ENCODE peak calls at places on chromosomes 4 and X, in eight cellular contexts. G is posterior cingulate gyrus; X is stimulated activated CD4-positive, alpha-beta T cell treated with anti-CD3 and anti-CD28 coated beads, Interleukin-2, amount 100 ng/mL, for 24 hours; R is OCI-LY7; O is foreskin fibroblast; Z is substantia nigra; C is omental fat pad; F is KBM-7. H is an unnamed sample.

GRCh38 chr4:84814100-84814750 is 152.3 kb downstream of the WDFY3 start:
- DNase-seq in G (peak; percentile 5), X (no peak), R (no peak), O (peak; percentile 94), Z (no peak), C (peak; percentile 29), F (no peak), H (no peak)

GRCh38 chrX:44267116-44267515 is 76.4 kb downstream of the EFHC2 start:
- DNase-seq in G (no peak), X (no peak), R (no peak), O (no peak), Z (no peak), C (no peak), F (no peak), H (no peak)

GRCh38 chr4:60992037-60992436 is 208.1 kb upstream of the ADGRL3 start:
- DNase-seq in G (peak; percentile 21), X (no peak), R (no peak), O (no peak), Z (no peak), C (no peak), F (no peak), H (peak; percentile 11)

GRCh38 chr4:1523907-1524636 is 117.8 kb upstream of the NKX1-1 start:
- DNase-seq in G (no peak), X (no peak), R (no peak), O (no peak), Z (no peak), C (no peak), F (no peak), H (no peak)

GRCh38 chr4:8871417-8872401 is at the start of gene HMX1:
- DNase-seq in G (peak; percentile 63), X (no peak), R (no peak), O (peak; percentile 33), Z (peak; percentile 46), C (no peak), F (no peak), H (peak; percentile 38)

GRCh38 chr4:8912089-8912455 is 40.4 kb upstream of the HMX1 start:
- DNase-seq in G (no peak), X (no peak), R (no peak), O (no peak), Z (no peak), C (no peak), F (no peak), H (no peak)

GRCh38 chrX:118968031-118968430 is 6.4 kb upstream of the LONRF3 start:
- DNase-seq in G (no peak), X (no peak), R (no peak), O (peak; percentile 8), Z (no peak), C (no peak), F (no peak), H (no peak)

GRCh38 chr4:128574706-128575105 is 234.8 kb upstream of the JADE1 start:
- DNase-seq in G (peak; percentile 82), X (peak; percentile 76), R (peak; percentile 74), O (peak; percentile 62), Z (peak; percentile 73), C (peak; percentile 40), F (peak; percentile 69), H (peak; percentile 78)

GRCh38 chr4:21879187-21879586 is 69.4 kb downstream of the KCNIP4 start:
- DNase-seq in G (no peak), X (no peak), R (no peak), O (peak; percentile 44), Z (no peak), C (no peak), F (no peak), H (no peak)

GRCh38 chr4:150938417-150938816 is 76.7 kb downstream of the LRBA start:
- DNase-seq in G (no peak), X (no peak), R (no peak), O (no peak), Z (no peak), C (no peak), F (no peak), H (no peak)

GRCh38 chr4:56531149-56531770 is 25.7 kb downstream of the ARL9 start:
- DNase-seq in G (no peak), X (no peak), R (no peak), O (peak; percentile 23), Z (no peak), C (no peak), F (no peak), H (no peak)

GRCh38 chr4:189301692-189302091 is 639.0 kb upstream of the FRG1 start:
- DNase-seq in G (no peak), X (no peak), R (no peak), O (no peak), Z (no peak), C (no peak), F (no peak), H (no peak)

GRCh38 chrX:119272882-119273806 is 37.1 kb downstream of the PGRMC1 start:
- DNase-seq in G (no peak), X (peak; percentile 64), R (no peak), O (peak; percentile 60), Z (no peak), C (no peak), F (no peak), H (peak; percentile 10)

GRCh38 chr4:38681283-38682066 is 17.5 kb downstream of the KLF3 start:
- DNase-seq in G (no peak), X (no peak), R (no peak), O (no peak), Z (no peak), C (no peak), F (no peak), H (no peak)

GRCh38 chrX:13257223-13258051 is 62.4 kb downstream of the ATXN3L start:
- DNase-seq in G (no peak), X (no peak), R (no peak), O (no peak), Z (no peak), C (no peak), F (no peak), H (no peak)

GRCh38 chr4:6695660-6696581 is 2.2 kb downstream of the S100P start:
- DNase-seq in G (no peak), X (peak; percentile 30), R (no peak), O (peak; percentile 48), Z (no peak), C (no peak), F (peak; percentile 72), H (no peak)

GRCh38 chr4:127140306-127140705 is 492.5 kb upstream of the INTU start:
- DNase-seq in G (no peak), X (no peak), R (no peak), O (peak; percentile 78), Z (no peak), C (no peak), F (no peak), H (no peak)

GRCh38 chr4:25810815-25811690 is 51.7 kb downstream of the SEL1L3 start:
- DNase-seq in G (no peak), X (no peak), R (no peak), O (no peak), Z (no peak), C (no peak), F (no peak), H (no peak)

GRCh38 chr4:30471861-30472260 is 248.3 kb upstream of the PCDH7 start:
- DNase-seq in G (no peak), X (no peak), R (no peak), O (no peak), Z (no peak), C (no peak), F (no peak), H (no peak)

GRCh38 chrX:23317799-23318724 is 16.6 kb upstream of the PTCHD1 start:
- DNase-seq in G (no peak), X (peak; percentile 30), R (peak; percentile 20), O (no peak), Z (no peak), C (no peak), F (peak; percentile 70), H (no peak)

GRCh38 chrX:69024931-69025330 is 140.3 kb downstream of the PJA1 start:
- DNase-seq in G (no peak), X (no peak), R (no peak), O (peak; percentile 24), Z (no peak), C (no peak), F (no peak), H (no peak)

GRCh38 chr4:55184600-55185523 is 59.5 kb upstream of the KDR start:
- DNase-seq in G (no peak), X (peak; percentile 28), R (peak; percentile 54), O (peak; percentile 95), Z (no peak), C (no peak), F (peak; percentile 45), H (no peak)

GRCh38 chrX:63250253-63250868 is 100.8 kb downstream of the SPIN4 start:
- DNase-seq in G (no peak), X (peak; percentile 4), R (peak; percentile 64), O (peak; percentile 77), Z (no peak), C (no peak), F (peak; percentile 85), H (no peak)

GRCh38 chr4:159010563-159011260 is 92.2 kb upstream of the RAPGEF2 start:
- DNase-seq in G (peak; percentile 49), X (no peak), R (no peak), O (peak; percentile 92), Z (peak; percentile 26), C (peak; percentile 39), F (no peak), H (no peak)

GRCh38 chr4:10589808-10590207 is 94.8 kb downstream of the CLNK start:
- DNase-seq in G (no peak), X (no peak), R (no peak), O (peak; percentile 79), Z (no peak), C (no peak), F (no peak), H (no peak)

GRCh38 chr4:187770345-187770744 is 225.2 kb upstream of the ZFP42 start:
- DNase-seq in G (no peak), X (no peak), R (no peak), O (no peak), Z (no peak), C (no peak), F (no peak), H (no peak)

GRCh38 chr4:168220893-168221292 is 97.7 kb downstream of the DDX60 start:
- DNase-seq in G (no peak), X (no peak), R (no peak), O (peak; percentile 36), Z (no peak), C (no peak), F (no peak), H (no peak)

GRCh38 chr4:121277194-121278105 is 103.4 kb downstream of the QRFPR start:
- DNase-seq in G (no peak), X (no peak), R (peak; percentile 17), O (no peak), Z (no peak), C (no peak), F (peak; percentile 2), H (no peak)

GRCh38 chr4:182643801-182644311 is 273.3 kb downstream of the DCTD start:
- DNase-seq in G (no peak), X (no peak), R (no peak), O (peak; percentile 54), Z (no peak), C (no peak), F (no peak), H (no peak)

GRCh38 chr4:7516773-7517144 is 82.0 kb upstream of the PSAPL1 start:
- DNase-seq in G (no peak), X (no peak), R (no peak), O (no peak), Z (no peak), C (no peak), F (no peak), H (no peak)

GRCh38 chr4:88177981-88178632 is 19.7 kb upstream of the ABCG2 start:
- DNase-seq in G (no peak), X (no peak), R (no peak), O (peak; percentile 75), Z (no peak), C (no peak), F (peak; percentile 88), H (no peak)

GRCh38 chr4:76882630-76883029 is 15.3 kb downstream of the SOWAHB start:
- DNase-seq in G (no peak), X (no peak), R (no peak), O (no peak), Z (no peak), C (no peak), F (no peak), H (no peak)

GRCh38 chr4:113575391-113575790 is 186.1 kb downstream of the CAMK2D start:
- DNase-seq in G (no peak), X (no peak), R (no peak), O (peak; percentile 54), Z (no peak), C (no peak), F (no peak), H (no peak)

GRCh38 chr4:126938023-126938422 is 694.7 kb upstream of the INTU start:
- DNase-seq in G (no peak), X (no peak), R (no peak), O (peak; percentile 40), Z (no peak), C (no peak), F (no peak), H (no peak)